ENCODE peak calls at places on chromosomes 7 and 10, in four cellular contexts. K is HCT116, R is HepG2, Y is K562. P is an unnamed sample. For H3K4me1, the result is how much of the 10 kb centered on the place peaks cover.

GRCh38 chr10:5590816-5591215 is 66.1 kb downstream of the CALML3 start:
- DNase-seq in K (no peak), R (no peak), Y (no peak), P (no peak)

GRCh38 chr7:3065724-3066143 is 22.1 kb upstream of the CARD11 start:
- DNase-seq in K (peak), R (peak), Y (peak), P (peak)

GRCh38 chr10:95907454-95908253 is at the start of gene CC2D2B:
- DNase-seq in K (peak), R (peak), Y (peak), P (peak)

GRCh38 chr7:29033584-29033983 is 75.5 kb upstream of the TRIL start:
- DNase-seq in K (no peak), R (no peak), Y (no peak), P (no peak)

GRCh38 chr7:9453521-9453920 is 1020.1 kb downstream of the NXPH1 start:
- DNase-seq in K (no peak), R (no peak), Y (no peak), P (no peak)

GRCh38 chr7:22216309-22216708 is 140.6 kb downstream of the RAPGEF5 start:
- DNase-seq in K (no peak), R (peak), Y (no peak), P (no peak)

GRCh38 chr10:21296575-21297355 is 228.7 kb downstream of the SKIDA1 start:
- DNase-seq in K (no peak), R (no peak), Y (no peak), P (no peak)

GRCh38 chr7:37921340-37921805 is 933 bp downstream of the EPDR1 start:
- DNase-seq in K (no peak), R (peak), Y (peak), P (no peak)

GRCh38 chr10:33697016-33697415 is 362.5 kb upstream of the NRP1 start:
- DNase-seq in K (no peak), R (no peak), Y (no peak), P (no peak)

GRCh38 chr10:119667562-119668328 is 16.6 kb downstream of the BAG3 start:
- DNase-seq in K (peak), R (peak), Y (no peak), P (peak)

DNA sequence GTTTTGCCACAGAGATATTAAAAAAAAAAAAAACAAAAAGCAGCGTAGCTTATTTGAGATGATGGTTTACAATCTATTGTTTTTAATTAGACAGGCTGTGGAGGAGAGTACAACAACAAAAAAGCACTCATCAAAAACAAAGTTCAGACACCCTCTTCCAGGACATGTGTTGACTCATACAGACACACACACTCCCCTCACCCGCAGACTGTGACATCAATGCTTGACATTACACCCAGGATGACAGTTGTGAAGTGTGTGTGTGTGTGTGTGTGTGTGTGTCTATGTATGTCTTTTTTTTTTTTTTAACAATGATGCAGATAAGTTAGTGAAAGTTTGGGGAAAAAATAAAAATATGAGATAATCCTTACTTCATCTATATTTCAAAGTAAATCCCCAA is 303.6 kb downstream of the GPAM start:
- DNase-seq in K (no peak), R (no peak), Y (no peak), P (no peak)
- TF ChIP-seq TCF7L2 in K (no peak), R (no peak), Y (no peak), P (no peak)

DNA sequence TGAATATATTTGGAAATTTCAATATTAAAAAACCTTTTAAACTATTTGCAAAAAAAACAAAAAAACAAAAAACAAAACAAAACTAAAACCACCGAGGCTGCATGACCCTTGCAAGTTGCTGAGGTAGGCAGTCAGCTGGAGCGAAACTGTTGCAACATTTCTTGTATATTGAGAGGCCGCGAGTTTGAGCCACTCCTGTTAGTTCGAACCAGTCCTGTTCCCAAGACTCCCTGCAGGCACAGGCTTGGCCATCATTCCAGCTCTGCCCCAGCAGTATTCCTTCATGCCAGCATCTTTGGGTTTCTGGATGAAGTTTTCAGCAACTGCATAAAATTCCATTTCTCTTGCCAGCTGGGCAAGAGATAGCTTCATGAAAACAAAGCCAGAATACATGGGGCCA is 207.7 kb downstream of the FRMD4A start:
- DNase-seq in K (no peak), R (no peak), Y (no peak), P (no peak)
- H3K27ac ChIP-seq in K (no peak), R (no peak), Y (no peak), P (no peak)

DNA sequence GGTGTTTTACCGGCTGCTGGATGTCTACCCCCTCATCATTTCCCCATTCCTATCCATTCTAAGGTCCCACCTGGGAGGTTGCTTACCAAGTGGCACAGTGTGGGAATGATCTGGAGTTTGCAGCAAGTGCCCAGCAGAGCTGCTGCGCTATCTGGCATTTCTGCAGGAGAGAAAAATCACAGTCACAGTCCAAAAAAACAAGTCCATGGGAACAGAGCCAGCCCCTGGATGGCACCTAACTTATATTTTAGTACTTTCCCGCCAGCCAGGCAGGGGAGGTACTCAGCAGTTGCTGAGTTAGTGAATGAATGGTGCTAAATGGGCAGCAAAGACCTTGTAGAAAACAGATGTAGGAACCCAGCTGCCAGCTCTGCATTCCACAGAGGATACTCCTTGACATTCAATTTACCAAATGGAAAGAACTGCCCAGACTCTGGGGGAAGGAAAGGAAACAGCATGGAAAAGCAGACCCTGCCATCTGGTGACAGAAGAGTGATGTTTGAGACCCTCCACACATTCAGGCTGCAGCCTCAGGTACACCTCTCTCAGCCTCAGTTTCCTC is 54.5 kb downstream of the GSDME start:
- DNase-seq in K (no peak), R (no peak), Y (no peak), P (no peak)
- H3K4me1 ChIP-seq in K (under half), R (under half), Y (under half), P (under half)

DNA sequence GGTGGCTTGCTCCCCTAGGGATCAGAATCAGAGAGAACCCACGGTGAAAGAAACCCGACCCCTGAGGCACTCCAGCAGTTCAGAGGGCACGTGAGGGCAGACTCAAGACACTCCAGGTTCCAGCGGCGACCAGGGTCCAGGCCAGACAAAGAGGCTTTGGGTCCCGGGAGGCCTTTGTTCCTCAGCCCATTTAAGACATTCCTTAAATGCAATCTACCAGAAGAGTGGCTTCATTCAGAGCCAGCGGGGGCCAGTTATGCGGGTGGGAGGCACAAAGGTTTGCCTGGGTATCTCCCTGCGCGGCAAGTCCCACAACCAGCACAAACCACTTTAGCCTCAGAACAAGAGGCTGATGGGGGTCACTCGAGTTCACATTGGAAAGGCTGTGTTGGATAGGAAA is 53.6 kb downstream of the AFAP1L2 start:
- DNase-seq in K (no peak), R (no peak), Y (no peak), P (no peak)
- TF ChIP-seq TCF7L2 in K (no peak), R (no peak), Y (no peak), P (no peak)

GRCh38 chr7:105295626-105296352 is 92.9 kb downstream of the SRPK2 start:
- DNase-seq in K (no peak), R (no peak), Y (no peak), P (no peak)
- H3K27ac ChIP-seq in K (no peak), R (no peak), Y (no peak), P (no peak)

GRCh38 chr10:89480047-89480446 is 55.3 kb downstream of the SLC16A12 start:
- DNase-seq in K (no peak), R (no peak), Y (no peak), P (no peak)
- H3K4me1 ChIP-seq in K (under half), R (under half), Y (under half), P (under half)

GRCh38 chr7:101858437-101859385 is 41.3 kb downstream of the CUX1 start:
- DNase-seq in K (no peak), R (peak), Y (no peak), P (no peak)

GRCh38 chr7:101859411-101860106 is 42.1 kb downstream of the CUX1 start:
- DNase-seq in K (no peak), R (no peak), Y (no peak), P (no peak)

GRCh38 chr7:101854084-101854865 is 36.8 kb downstream of the CUX1 start:
- DNase-seq in K (no peak), R (no peak), Y (no peak), P (no peak)

GRCh38 chr7:101857358-101857794 is 40.0 kb downstream of the CUX1 start:
- DNase-seq in K (no peak), R (no peak), Y (no peak), P (no peak)

GRCh38 chr7:101856488-101857357 is 39.3 kb downstream of the CUX1 start:
- DNase-seq in K (peak), R (peak), Y (peak), P (peak)
- TF ChIP-seq TCF7L2 in K (peak), R (no peak), Y (no peak), P (peak)

GRCh38 chr7:102066476-102066875 is 220.2 kb upstream of the SH2B2 start:
- DNase-seq in K (no peak), R (no peak), Y (no peak), P (no peak)

GRCh38 chr7:102065226-102065625 is 221.4 kb upstream of the SH2B2 start:
- DNase-seq in K (no peak), R (no peak), Y (no peak), P (no peak)

GRCh38 chr7:102072003-102072402 is 214.7 kb upstream of the SH2B2 start:
- DNase-seq in K (no peak), R (no peak), Y (no peak), P (no peak)

GRCh38 chr7:102069913-102070629 is 216.6 kb upstream of the SH2B2 start:
- DNase-seq in K (no peak), R (no peak), Y (no peak), P (no peak)

DNA sequence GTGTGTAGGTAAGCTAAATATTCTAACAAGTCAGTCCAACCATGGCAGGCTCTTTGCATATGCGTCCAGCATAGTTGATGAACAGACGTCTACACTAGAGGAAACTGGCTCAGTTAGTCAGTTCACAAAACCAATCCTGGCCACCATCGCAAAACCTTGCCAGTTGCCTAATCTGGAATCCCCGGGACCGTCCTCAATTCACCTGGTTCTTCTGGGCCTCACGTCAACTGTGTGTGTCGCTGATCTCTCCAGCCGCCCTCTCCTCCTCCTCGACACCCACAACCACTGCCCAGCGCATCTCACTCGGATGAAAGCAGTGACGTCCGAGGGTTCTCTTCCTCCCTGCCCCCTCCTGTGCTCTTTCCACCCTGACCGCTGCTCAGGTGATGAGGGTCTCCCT is 217.8 kb upstream of the SH2B2 start:
- DNase-seq in K (no peak), R (no peak), Y (no peak), P (no peak)
- H3K27ac ChIP-seq in K (no peak), R (no peak), Y (no peak), P (no peak)

GRCh38 chr10:35416628-35417625 is 80.6 kb downstream of the CCNY start:
- DNase-seq in K (no peak), R (no peak), Y (no peak), P (no peak)
- H3K4me1 ChIP-seq in K (under half), R (half or more), Y (under half), P (under half)